ENCODE peak calls at places on chromosomes 3 and 15, in four cellular contexts. One of them, this sample, is unnamed. For H3K4me1, the result is how much of the 10 kb centered on the place peaks cover.

GRCh38 chr3:146543461-146544012 is 870 bp downstream of the PLSCR1 start:
- DNase-seq in SK-N-SH: no peak
- DNase-seq in prostate gland: peak
- DNase-seq in left ventricle myocardium inferior: no peak
- DNase-seq in this sample: no peak

GRCh38 chr3:45596290-45596791 is 1.8 kb downstream of the LIMD1 start:
- DNase-seq in left ventricle myocardium inferior: no peak
- DNase-seq in SK-N-SH: no peak
- DNase-seq in prostate gland: no peak
- DNase-seq in this sample: no peak

GRCh38 chr15:27358751-27359434 is 387.9 kb downstream of the GABRG3 start:
- DNase-seq in SK-N-SH: peak
- DNase-seq in left ventricle myocardium inferior: no peak
- DNase-seq in prostate gland: no peak
- DNase-seq in this sample: no peak

GRCh38 chr3:174243194-174243593 is 615.9 kb upstream of the NAALADL2 start:
- DNase-seq in left ventricle myocardium inferior: no peak
- DNase-seq in prostate gland: no peak
- DNase-seq in SK-N-SH: no peak
- DNase-seq in this sample: no peak

GRCh38 chr15:81106560-81106959 is 27.5 kb upstream of the CFAP161 start:
- DNase-seq in SK-N-SH: peak
- DNase-seq in prostate gland: peak
- DNase-seq in left ventricle myocardium inferior: no peak
- DNase-seq in this sample: no peak

GRCh38 chr3:185070491-185071335 is 82.1 kb downstream of the C3orf70 start:
- DNase-seq in SK-N-SH: peak
- DNase-seq in left ventricle myocardium inferior: no peak
- DNase-seq in prostate gland: no peak
- DNase-seq in this sample: no peak

GRCh38 chr3:143634991-143635390 is 213.3 kb downstream of the SLC9A9 start:
- DNase-seq in left ventricle myocardium inferior: no peak
- DNase-seq in SK-N-SH: no peak
- DNase-seq in prostate gland: no peak
- DNase-seq in this sample: no peak

GRCh38 chr15:34047893-34048775 is 9.1 kb upstream of the AVEN start:
- DNase-seq in prostate gland: no peak
- DNase-seq in SK-N-SH: no peak
- DNase-seq in left ventricle myocardium inferior: no peak
- DNase-seq in this sample: no peak

GRCh38 chr3:55226696-55227095 is 260.4 kb downstream of the WNT5A start:
- DNase-seq in prostate gland: no peak
- DNase-seq in left ventricle myocardium inferior: no peak
- DNase-seq in SK-N-SH: no peak
- DNase-seq in this sample: no peak

GRCh38 chr3:111668912-111669488 is 73.9 kb upstream of the ZBED2 start:
- DNase-seq in SK-N-SH: peak
- DNase-seq in left ventricle myocardium inferior: no peak
- DNase-seq in prostate gland: no peak
- DNase-seq in this sample: peak

GRCh38 chr3:126284258-126284904 is 72.8 kb downstream of the KLF15 start:
- DNase-seq in SK-N-SH: no peak
- DNase-seq in prostate gland: no peak
- DNase-seq in left ventricle myocardium inferior: no peak
- DNase-seq in this sample: no peak

GRCh38 chr15:79896131-79896633 is 632 bp downstream of the MTHFS start:
- DNase-seq in left ventricle myocardium inferior: no peak
- DNase-seq in SK-N-SH: no peak
- DNase-seq in prostate gland: no peak
- DNase-seq in this sample: no peak

GRCh38 chr15:44790215-44790614 is 53.9 kb downstream of the TRIM69 start:
- DNase-seq in SK-N-SH: no peak
- DNase-seq in left ventricle myocardium inferior: peak
- DNase-seq in prostate gland: no peak
- DNase-seq in this sample: no peak

GRCh38 chr3:123367467-123368154 is 81.3 kb downstream of the ADCY5 start:
- DNase-seq in SK-N-SH: no peak
- DNase-seq in prostate gland: no peak
- DNase-seq in left ventricle myocardium inferior: no peak
- DNase-seq in this sample: no peak

DNA sequence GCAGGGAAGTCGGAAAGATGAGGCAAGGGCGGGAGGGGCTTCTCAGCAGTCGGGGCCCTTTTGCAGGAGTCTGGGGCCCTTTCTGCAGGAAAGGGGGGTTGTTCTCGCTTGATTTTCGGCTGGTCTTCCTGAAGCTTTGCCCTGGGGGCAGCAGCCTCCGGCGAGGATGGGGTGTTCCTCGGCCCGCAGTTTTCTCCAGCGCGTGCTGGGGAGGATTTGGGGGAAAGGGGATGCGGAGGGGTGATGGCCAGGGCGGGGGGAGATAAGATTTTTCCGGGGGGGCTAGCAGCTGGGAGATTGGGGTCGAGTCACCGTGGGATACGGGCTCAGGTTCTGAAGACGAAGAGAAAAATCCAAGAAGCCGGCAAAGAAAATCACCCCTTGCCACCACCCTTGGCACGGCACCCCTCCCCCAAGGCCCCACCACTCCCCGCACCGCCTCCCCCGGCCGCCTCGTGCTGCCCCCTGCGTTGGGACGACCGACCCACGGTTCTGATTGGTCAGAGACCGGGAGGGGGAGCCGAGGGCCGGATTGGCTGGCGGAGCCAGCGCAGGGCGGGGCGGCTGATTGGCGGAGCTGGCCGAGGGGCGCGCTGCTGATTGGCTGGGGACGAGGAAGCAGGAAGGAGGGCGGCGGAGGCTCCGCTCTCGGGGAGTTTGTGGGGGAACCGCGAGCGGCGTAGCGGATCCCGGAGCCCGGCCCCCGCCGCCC is at the start of gene BAHD1:
- DNase-seq in SK-N-SH: peak
- DNase-seq in prostate gland: peak
- DNase-seq in left ventricle myocardium inferior: peak
- DNase-seq in this sample: peak
- H3K4me1 ChIP-seq in SK-N-SH: under half
- H3K4me1 ChIP-seq in prostate gland: under half
- H3K4me1 ChIP-seq in left ventricle myocardium inferior: half or more
- H3K4me1 ChIP-seq in this sample: under half

GRCh38 chr3:125117631-125118191 is 61.9 kb upstream of the HEG1 start:
- DNase-seq in left ventricle myocardium inferior: no peak
- DNase-seq in prostate gland: no peak
- DNase-seq in SK-N-SH: no peak
- DNase-seq in this sample: no peak

GRCh38 chr3:125118600-125118999 is 62.8 kb upstream of the HEG1 start:
- DNase-seq in SK-N-SH: no peak
- DNase-seq in left ventricle myocardium inferior: no peak
- DNase-seq in prostate gland: no peak
- DNase-seq in this sample: no peak

GRCh38 chr3:125121246-125122010 is 65.6 kb upstream of the HEG1 start:
- DNase-seq in left ventricle myocardium inferior: no peak
- DNase-seq in SK-N-SH: no peak
- DNase-seq in prostate gland: no peak
- DNase-seq in this sample: peak

GRCh38 chr3:125120370-125121122 is 64.7 kb upstream of the HEG1 start:
- DNase-seq in left ventricle myocardium inferior: no peak
- DNase-seq in SK-N-SH: no peak
- DNase-seq in prostate gland: no peak
- DNase-seq in this sample: no peak

DNA sequence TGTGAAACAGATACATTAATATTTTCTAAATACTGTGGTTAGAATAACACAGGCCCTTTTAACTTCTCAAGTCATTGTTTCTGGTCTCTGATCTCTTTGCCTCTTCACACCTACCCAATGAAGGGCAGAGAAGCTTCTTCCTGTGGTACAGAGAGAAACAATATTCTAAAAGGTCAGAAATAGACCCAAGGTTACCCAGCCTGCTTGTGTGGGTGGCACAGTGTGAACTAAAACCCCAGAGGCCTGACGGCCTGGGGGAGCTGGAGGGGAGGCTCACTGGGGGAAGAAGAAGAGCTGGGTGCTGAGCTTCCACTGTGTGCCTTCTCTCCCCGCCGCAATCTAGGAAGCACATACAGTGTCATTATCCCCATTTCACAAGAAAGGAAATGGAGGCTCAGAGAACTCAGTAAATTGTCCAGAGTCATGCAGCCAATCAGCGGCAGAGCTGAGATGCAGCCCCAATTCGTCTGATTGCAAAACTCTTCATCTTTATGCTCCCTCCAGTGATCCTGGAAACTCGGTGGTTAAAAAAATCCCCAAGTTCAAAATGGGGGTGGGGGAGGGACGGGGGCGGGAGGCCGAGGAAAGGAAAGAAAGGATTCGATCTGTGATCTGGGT is 64.1 kb upstream of the HEG1 start:
- DNase-seq in prostate gland: no peak
- DNase-seq in left ventricle myocardium inferior: no peak
- DNase-seq in SK-N-SH: no peak
- DNase-seq in this sample: no peak
- H3K4me1 ChIP-seq in prostate gland: under half
- H3K4me1 ChIP-seq in left ventricle myocardium inferior: under half
- H3K4me1 ChIP-seq in SK-N-SH: under half
- H3K4me1 ChIP-seq in this sample: under half

GRCh38 chr3:119356646-119357045 is 62.5 kb downstream of the ARHGAP31 start:
- DNase-seq in prostate gland: no peak
- DNase-seq in SK-N-SH: no peak
- DNase-seq in left ventricle myocardium inferior: no peak
- DNase-seq in this sample: no peak

GRCh38 chr3:119350114-119350513 is 55.9 kb downstream of the ARHGAP31 start:
- DNase-seq in left ventricle myocardium inferior: no peak
- DNase-seq in prostate gland: no peak
- DNase-seq in SK-N-SH: no peak
- DNase-seq in this sample: no peak

GRCh38 chr3:119349353-119349752 is 55.2 kb downstream of the ARHGAP31 start:
- DNase-seq in left ventricle myocardium inferior: no peak
- DNase-seq in prostate gland: no peak
- DNase-seq in SK-N-SH: no peak
- DNase-seq in this sample: no peak

GRCh38 chr3:119352235-119352634 is 58.1 kb downstream of the ARHGAP31 start:
- DNase-seq in SK-N-SH: no peak
- DNase-seq in prostate gland: no peak
- DNase-seq in left ventricle myocardium inferior: no peak
- DNase-seq in this sample: peak

DNA sequence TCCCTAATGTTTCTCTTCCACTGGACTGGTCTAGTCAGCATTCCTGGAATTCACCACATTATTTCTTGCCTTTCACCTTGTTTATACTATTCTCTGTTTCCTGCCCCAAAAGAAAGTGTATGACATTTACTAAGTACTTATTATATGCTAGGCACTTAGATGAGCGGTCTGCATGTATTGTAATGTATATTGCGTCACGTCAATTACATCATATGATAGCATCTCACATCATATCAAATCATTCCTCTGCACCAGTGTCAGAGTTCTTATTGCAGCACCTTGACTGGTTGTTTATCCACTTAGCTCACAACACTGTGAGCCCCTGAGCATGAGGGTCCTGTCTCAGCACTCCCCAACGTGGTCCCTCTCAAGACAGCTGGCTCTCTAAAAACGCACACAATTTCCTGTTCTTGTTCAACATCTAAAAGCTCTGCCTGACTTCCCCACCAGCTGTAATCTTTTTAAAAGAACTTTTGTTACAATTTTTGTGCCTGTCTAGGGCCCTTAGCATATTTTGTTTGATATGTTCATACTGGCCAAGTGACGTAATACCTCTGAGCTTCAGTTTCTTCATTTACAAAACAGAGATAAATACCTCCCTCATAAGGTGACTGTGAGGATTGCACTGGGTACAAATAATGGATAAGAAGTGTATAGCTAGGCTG is 58.8 kb downstream of the ARHGAP31 start:
- DNase-seq in SK-N-SH: no peak
- DNase-seq in prostate gland: no peak
- DNase-seq in left ventricle myocardium inferior: no peak
- DNase-seq in this sample: no peak
- H3K4me1 ChIP-seq in SK-N-SH: under half
- H3K4me1 ChIP-seq in prostate gland: under half
- H3K4me1 ChIP-seq in left ventricle myocardium inferior: half or more
- H3K4me1 ChIP-seq in this sample: under half

GRCh38 chr3:177598110-177598833 is 401.0 kb upstream of the TBL1XR1 start:
- DNase-seq in left ventricle myocardium inferior: no peak
- DNase-seq in prostate gland: peak
- DNase-seq in SK-N-SH: no peak
- DNase-seq in this sample: no peak
- H3K4me1 ChIP-seq in left ventricle myocardium inferior: under half
- H3K4me1 ChIP-seq in prostate gland: under half
- H3K4me1 ChIP-seq in SK-N-SH: under half
- H3K4me1 ChIP-seq in this sample: under half